ENCODE peak calls at places on chromosome 10, in nine cellular contexts. Q is tibial nerve; D is H4; S is fibroblast of the aortic adventitia; X is D341Med; G is CD4-positive, CD25-positive, alpha-beta regulatory T cell; I is PC-3; M is heart left ventricle; K is aorta. B is an unnamed sample.

GRCh38 chr10:80506836-80507483 is 30.7 kb upstream of the SH2D4B start:
- DNase-seq in K (peak; percentile 56), X (no peak), Q (no peak), G (no peak), M (no peak), I (no peak), D (no peak), S (no peak), B (no peak)

GRCh38 chr10:67622984-67623383 is 73.0 kb downstream of the CTNNA3 start:
- DNase-seq in D (no peak), X (no peak), Q (no peak), I (no peak), G (no peak), K (no peak), S (no peak), M (no peak), B (no peak)

GRCh38 chr10:79274279-79275104 is 72.8 kb upstream of the PPIF start:
- DNase-seq in I (no peak), Q (peak; percentile 75), S (peak; percentile 59), K (peak; percentile 93), X (peak; percentile 87), D (no peak), M (peak; percentile 86), G (no peak), B (peak; percentile 81)

GRCh38 chr10:100614416-100614815 is 78.7 kb downstream of the HIF1AN start:
- DNase-seq in M (no peak), S (no peak), I (no peak), X (no peak), K (no peak), Q (no peak), G (no peak), D (no peak), B (no peak)

GRCh38 chr10:60003709-60004191 is 97.4 kb upstream of the CCDC6 start:
- DNase-seq in S (no peak), K (no peak), D (no peak), X (peak; percentile 71), G (no peak), I (no peak), M (no peak), Q (no peak), B (peak; percentile 55)

GRCh38 chr10:71467161-71467560 is 70.4 kb downstream of the CDH23 start:
- DNase-seq in D (no peak), M (peak; percentile 22), I (no peak), S (no peak), G (no peak), Q (no peak), K (no peak), X (no peak), B (no peak)

GRCh38 chr10:124721295-124722052 is 22.7 kb downstream of the FAM53B start:
- DNase-seq in X (no peak), Q (no peak), M (peak; percentile 68), G (no peak), I (no peak), D (no peak), K (peak; percentile 76), S (no peak), B (no peak)

GRCh38 chr10:121497513-121497912 is 100.7 kb downstream of the FGFR2 start:
- DNase-seq in X (peak; percentile 41), G (no peak), K (no peak), I (no peak), Q (no peak), D (no peak), M (no peak), S (no peak), B (no peak)

GRCh38 chr10:103802081-103802480 is 53.3 kb downstream of the SH3PXD2A start:
- DNase-seq in D (no peak), M (no peak), I (no peak), Q (no peak), K (no peak), G (no peak), S (no peak), X (no peak), B (no peak)

GRCh38 chr10:122267849-122268737 is 3.0 kb upstream of the BTBD16 start:
- DNase-seq in S (peak; percentile 39), X (peak; percentile 53), D (peak; percentile 22), Q (no peak), I (peak; percentile 50), M (peak; percentile 74), G (peak; percentile 25), K (peak; percentile 83), B (peak; percentile 46)

GRCh38 chr10:14438057-14438456 is 107.3 kb upstream of the FRMD4A start:
- DNase-seq in Q (no peak), K (no peak), X (no peak), G (no peak), I (no peak), M (no peak), D (no peak), S (no peak), B (no peak)

GRCh38 chr10:116688241-116688711 is 54.1 kb downstream of the HSPA12A start:
- DNase-seq in G (no peak), Q (no peak), I (peak; percentile 6), S (peak; percentile 75), D (no peak), X (no peak), K (no peak), M (no peak), B (no peak)

GRCh38 chr10:74292871-74293427 is 141.9 kb downstream of the ADK start:
- DNase-seq in I (peak; percentile 87), S (peak; percentile 60), Q (no peak), K (no peak), G (no peak), D (peak; percentile 27), M (no peak), X (no peak), B (no peak)

GRCh38 chr10:99917963-99918825 is 91.6 kb downstream of the DNMBP start:
- DNase-seq in X (no peak), I (no peak), Q (no peak), K (peak; percentile 79), D (no peak), M (no peak), G (no peak), S (peak; percentile 61), B (no peak)

GRCh38 chr10:36026081-36026480 is 384.0 kb upstream of the FZD8 start:
- DNase-seq in S (no peak), M (no peak), G (no peak), K (no peak), Q (no peak), I (peak; percentile 68), X (no peak), D (no peak), B (no peak)

GRCh38 chr10:99754670-99755069 is 22.6 kb downstream of the CUTC start:
- DNase-seq in I (peak; percentile 23), Q (no peak), X (no peak), G (no peak), M (no peak), D (no peak), K (no peak), S (no peak), B (no peak)

GRCh38 chr10:3972460-3973366 is 187.7 kb upstream of the KLF6 start:
- DNase-seq in I (no peak), S (peak; percentile 35), X (no peak), Q (no peak), D (no peak), G (peak; percentile 87), M (no peak), K (no peak), B (no peak)

GRCh38 chr10:114548662-114549061 is 109.4 kb downstream of the ABLIM1 start:
- DNase-seq in K (no peak), S (peak; percentile 79), M (no peak), X (no peak), D (no peak), I (peak; percentile 59), G (peak; percentile 11), Q (peak; percentile 71), B (peak; percentile 26)

GRCh38 chr10:72186213-72186612 is 29.6 kb upstream of the ANAPC16 start:
- DNase-seq in X (no peak), G (no peak), K (no peak), S (peak; percentile 65), M (no peak), D (no peak), Q (no peak), I (no peak), B (no peak)

GRCh38 chr10:96306516-96306915 is 2.3 kb downstream of the DNTT start:
- DNase-seq in X (peak; percentile 15), Q (peak; percentile 39), G (no peak), K (no peak), D (peak; percentile 43), S (no peak), M (peak; percentile 79), I (no peak), B (no peak)

GRCh38 chr10:606767-607544 is 82.5 kb downstream of the DIP2C start:
- DNase-seq in X (no peak), I (no peak), Q (no peak), G (no peak), K (peak; percentile 49), D (no peak), M (no peak), S (no peak), B (no peak)

GRCh38 chr10:103554488-103555320 is 61.2 kb downstream of the NEURL1 start:
- DNase-seq in Q (no peak), I (peak; percentile 58), S (peak; percentile 63), M (peak; percentile 72), G (peak; percentile 17), K (no peak), D (peak; percentile 66), X (peak; percentile 70), B (no peak)

GRCh38 chr10:132588301-132589013 is 50.9 kb downstream of the INPP5A start:
- DNase-seq in G (no peak), Q (no peak), S (peak; percentile 32), K (peak; percentile 76), X (no peak), D (no peak), M (no peak), I (no peak), B (no peak)

GRCh38 chr10:79387974-79388850 is 40.9 kb downstream of the PPIF start:
- DNase-seq in G (no peak), I (no peak), X (no peak), K (no peak), M (peak; percentile 40), Q (no peak), S (no peak), D (no peak), B (no peak)

GRCh38 chr10:68074404-68074774 is 694 bp downstream of the HERC4 start:
- DNase-seq in I (no peak), D (no peak), K (no peak), G (no peak), X (no peak), S (no peak), M (no peak), Q (peak; percentile 20), B (no peak)

GRCh38 chr10:50605280-50606270 is 18.2 kb downstream of the SGMS1 start:
- DNase-seq in X (no peak), K (no peak), S (peak; percentile 100), G (no peak), I (peak; percentile 99), Q (peak; percentile 56), M (no peak), D (peak; percentile 93), B (no peak)

GRCh38 chr10:124152139-124152780 is 58.9 kb upstream of the CHST15 start:
- DNase-seq in X (no peak), M (no peak), G (no peak), D (peak; percentile 79), K (peak; percentile 89), I (peak; percentile 80), S (peak; percentile 90), Q (peak; percentile 42), B (no peak)

GRCh38 chr10:114045071-114045737 is 1.5 kb downstream of the ADRB1 start:
- DNase-seq in S (no peak), Q (no peak), K (peak; percentile 80), I (peak; percentile 11), D (no peak), G (peak; percentile 37), X (peak; percentile 47), M (peak; percentile 79), B (no peak)

GRCh38 chr10:87504307-87504666 is 406 bp upstream of the MINPP1 start:
- DNase-seq in Q (no peak), K (no peak), D (no peak), X (peak; percentile 4), I (no peak), M (no peak), S (no peak), G (no peak), B (no peak)

GRCh38 chr10:33334170-33334838 is at the start of gene NRP1:
- DNase-seq in G (peak; percentile 10), X (peak; percentile 59), K (peak; percentile 79), M (peak; percentile 72), Q (peak; percentile 40), I (peak; percentile 97), S (no peak), D (no peak), B (peak; percentile 17)

GRCh38 chr10:72612203-72612826 is 13.6 kb downstream of the MICU1 start:
- DNase-seq in D (peak; percentile 21), K (no peak), S (peak; percentile 27), I (peak; percentile 4), G (no peak), Q (no peak), X (peak; percentile 29), M (no peak), B (peak; percentile 76)

B was measured in NCI-H524.